ENCODE peak calls at places on chromosomes 1 and 21, in nine cellular contexts. One of them, this sample, is unnamed.

GRCh38 chr1:101567582-101568189 is 330.9 kb downstream of the S1PR1 start:
- DNase-seq in heart left ventricle: no peak
- DNase-seq in PC-3: peak
- DNase-seq in thoracic aorta: no peak
- DNase-seq in IMR-90: peak
- DNase-seq in H1: peak
- DNase-seq in sigmoid colon: no peak
- DNase-seq in left ventricle myocardium inferior: peak
- DNase-seq in naive thymus-derived CD4-positive, alpha-beta T cell: peak
- DNase-seq in this sample: no peak

GRCh38 chr1:36253463-36253862 is 29.2 kb downstream of the THRAP3 start:
- DNase-seq in heart left ventricle: no peak
- DNase-seq in PC-3: no peak
- DNase-seq in thoracic aorta: no peak
- DNase-seq in IMR-90: peak
- DNase-seq in H1: no peak
- DNase-seq in sigmoid colon: no peak
- DNase-seq in left ventricle myocardium inferior: no peak
- DNase-seq in naive thymus-derived CD4-positive, alpha-beta T cell: no peak
- DNase-seq in this sample: no peak

GRCh38 chr1:23913212-23913880 is at the start of gene CNR2:
- DNase-seq in heart left ventricle: no peak
- DNase-seq in PC-3: no peak
- DNase-seq in thoracic aorta: no peak
- DNase-seq in IMR-90: no peak
- DNase-seq in H1: no peak
- DNase-seq in sigmoid colon: no peak
- DNase-seq in left ventricle myocardium inferior: no peak
- DNase-seq in naive thymus-derived CD4-positive, alpha-beta T cell: no peak
- DNase-seq in this sample: no peak

GRCh38 chr1:40932004-40932403 is 47.5 kb upstream of the CTPS1 start:
- DNase-seq in heart left ventricle: no peak
- DNase-seq in PC-3: peak
- DNase-seq in thoracic aorta: no peak
- DNase-seq in IMR-90: no peak
- DNase-seq in H1: no peak
- DNase-seq in sigmoid colon: peak
- DNase-seq in left ventricle myocardium inferior: no peak
- DNase-seq in naive thymus-derived CD4-positive, alpha-beta T cell: no peak
- DNase-seq in this sample: no peak

GRCh38 chr1:72557446-72558049 is 275.2 kb upstream of the NEGR1 start:
- DNase-seq in heart left ventricle: no peak
- DNase-seq in PC-3: peak
- DNase-seq in thoracic aorta: no peak
- DNase-seq in IMR-90: peak
- DNase-seq in H1: no peak
- DNase-seq in sigmoid colon: no peak
- DNase-seq in left ventricle myocardium inferior: no peak
- DNase-seq in naive thymus-derived CD4-positive, alpha-beta T cell: no peak
- DNase-seq in this sample: no peak

GRCh38 chr1:92784051-92784638 is 763 bp downstream of the EVI5 start:
- DNase-seq in heart left ventricle: no peak
- DNase-seq in PC-3: peak
- DNase-seq in thoracic aorta: no peak
- DNase-seq in IMR-90: peak
- DNase-seq in H1: no peak
- DNase-seq in sigmoid colon: peak
- DNase-seq in left ventricle myocardium inferior: no peak
- DNase-seq in naive thymus-derived CD4-positive, alpha-beta T cell: peak
- DNase-seq in this sample: no peak

GRCh38 chr1:100130552-100131077 is 2.1 kb downstream of the SASS6 start:
- DNase-seq in heart left ventricle: no peak
- DNase-seq in PC-3: peak
- DNase-seq in thoracic aorta: no peak
- DNase-seq in IMR-90: peak
- DNase-seq in H1: no peak
- DNase-seq in sigmoid colon: no peak
- DNase-seq in left ventricle myocardium inferior: no peak
- DNase-seq in naive thymus-derived CD4-positive, alpha-beta T cell: no peak
- DNase-seq in this sample: no peak

GRCh38 chr21:28308516-28308915 is 684.2 kb downstream of the LTN1 start:
- DNase-seq in heart left ventricle: no peak
- DNase-seq in PC-3: peak
- DNase-seq in thoracic aorta: no peak
- DNase-seq in IMR-90: peak
- DNase-seq in H1: no peak
- DNase-seq in sigmoid colon: no peak
- DNase-seq in left ventricle myocardium inferior: no peak
- DNase-seq in naive thymus-derived CD4-positive, alpha-beta T cell: no peak
- DNase-seq in this sample: no peak

GRCh38 chr1:200888349-200888838 is 6.3 kb upstream of the INAVA start:
- DNase-seq in heart left ventricle: no peak
- DNase-seq in PC-3: peak
- DNase-seq in thoracic aorta: no peak
- DNase-seq in IMR-90: no peak
- DNase-seq in H1: no peak
- DNase-seq in sigmoid colon: peak
- DNase-seq in left ventricle myocardium inferior: no peak
- DNase-seq in naive thymus-derived CD4-positive, alpha-beta T cell: peak
- DNase-seq in this sample: no peak

GRCh38 chr1:205391386-205391785 is 30.5 kb downstream of the LEMD1 start:
- DNase-seq in heart left ventricle: no peak
- DNase-seq in PC-3: no peak
- DNase-seq in thoracic aorta: no peak
- DNase-seq in IMR-90: no peak
- DNase-seq in H1: no peak
- DNase-seq in sigmoid colon: no peak
- DNase-seq in left ventricle myocardium inferior: no peak
- DNase-seq in naive thymus-derived CD4-positive, alpha-beta T cell: no peak
- DNase-seq in this sample: peak

GRCh38 chr21:44285547-44285992 is at the start of gene AIRE:
- DNase-seq in heart left ventricle: peak
- DNase-seq in PC-3: no peak
- DNase-seq in thoracic aorta: no peak
- DNase-seq in IMR-90: peak
- DNase-seq in H1: no peak
- DNase-seq in sigmoid colon: no peak
- DNase-seq in left ventricle myocardium inferior: no peak
- DNase-seq in naive thymus-derived CD4-positive, alpha-beta T cell: no peak
- DNase-seq in this sample: no peak

GRCh38 chr1:242242983-242243382 is 244.1 kb upstream of the MAP1LC3C start:
- DNase-seq in heart left ventricle: no peak
- DNase-seq in PC-3: no peak
- DNase-seq in thoracic aorta: no peak
- DNase-seq in IMR-90: no peak
- DNase-seq in H1: no peak
- DNase-seq in sigmoid colon: no peak
- DNase-seq in left ventricle myocardium inferior: no peak
- DNase-seq in naive thymus-derived CD4-positive, alpha-beta T cell: no peak
- DNase-seq in this sample: no peak

GRCh38 chr1:41023279-41023990 is 1.9 kb upstream of the SLFNL1 start:
- DNase-seq in heart left ventricle: no peak
- DNase-seq in PC-3: peak
- DNase-seq in thoracic aorta: no peak
- DNase-seq in IMR-90: no peak
- DNase-seq in H1: no peak
- DNase-seq in sigmoid colon: no peak
- DNase-seq in left ventricle myocardium inferior: no peak
- DNase-seq in naive thymus-derived CD4-positive, alpha-beta T cell: no peak
- DNase-seq in this sample: no peak

GRCh38 chr1:172637522-172637921 is 21.4 kb upstream of the FASLG start:
- DNase-seq in heart left ventricle: no peak
- DNase-seq in PC-3: peak
- DNase-seq in thoracic aorta: no peak
- DNase-seq in IMR-90: peak
- DNase-seq in H1: no peak
- DNase-seq in sigmoid colon: no peak
- DNase-seq in left ventricle myocardium inferior: no peak
- DNase-seq in naive thymus-derived CD4-positive, alpha-beta T cell: no peak
- DNase-seq in this sample: no peak

GRCh38 chr1:167090289-167090942 is at the start of gene GPA33:
- DNase-seq in heart left ventricle: no peak
- DNase-seq in PC-3: no peak
- DNase-seq in thoracic aorta: no peak
- DNase-seq in IMR-90: no peak
- DNase-seq in H1: no peak
- DNase-seq in sigmoid colon: no peak
- DNase-seq in left ventricle myocardium inferior: no peak
- DNase-seq in naive thymus-derived CD4-positive, alpha-beta T cell: no peak
- DNase-seq in this sample: no peak

GRCh38 chr1:216193839-216194443 is 229.3 kb downstream of the USH2A start:
- DNase-seq in heart left ventricle: no peak
- DNase-seq in PC-3: peak
- DNase-seq in thoracic aorta: no peak
- DNase-seq in IMR-90: no peak
- DNase-seq in H1: no peak
- DNase-seq in sigmoid colon: no peak
- DNase-seq in left ventricle myocardium inferior: no peak
- DNase-seq in naive thymus-derived CD4-positive, alpha-beta T cell: no peak
- DNase-seq in this sample: no peak

GRCh38 chr21:21851657-21852056 is 853.4 kb downstream of the NCAM2 start:
- DNase-seq in heart left ventricle: no peak
- DNase-seq in PC-3: peak
- DNase-seq in thoracic aorta: no peak
- DNase-seq in IMR-90: peak
- DNase-seq in H1: no peak
- DNase-seq in sigmoid colon: no peak
- DNase-seq in left ventricle myocardium inferior: no peak
- DNase-seq in naive thymus-derived CD4-positive, alpha-beta T cell: no peak
- DNase-seq in this sample: no peak
- H3K27ac ChIP-seq in heart left ventricle: no peak
- H3K27ac ChIP-seq in PC-3: no peak
- H3K27ac ChIP-seq in thoracic aorta: no peak
- H3K27ac ChIP-seq in IMR-90: no peak
- H3K27ac ChIP-seq in H1: no peak
- H3K27ac ChIP-seq in sigmoid colon: no peak
- H3K27ac ChIP-seq in left ventricle myocardium inferior: no peak
- H3K27ac ChIP-seq in naive thymus-derived CD4-positive, alpha-beta T cell: no peak
- H3K27ac ChIP-seq in this sample: no peak

GRCh38 chr1:19457555-19457954 is 27.8 kb downstream of the CAPZB start:
- DNase-seq in heart left ventricle: no peak
- DNase-seq in PC-3: no peak
- DNase-seq in thoracic aorta: no peak
- DNase-seq in IMR-90: no peak
- DNase-seq in H1: no peak
- DNase-seq in sigmoid colon: no peak
- DNase-seq in left ventricle myocardium inferior: no peak
- DNase-seq in naive thymus-derived CD4-positive, alpha-beta T cell: no peak
- DNase-seq in this sample: no peak
- H3K27ac ChIP-seq in heart left ventricle: no peak
- H3K27ac ChIP-seq in PC-3: no peak
- H3K27ac ChIP-seq in thoracic aorta: no peak
- H3K27ac ChIP-seq in IMR-90: no peak
- H3K27ac ChIP-seq in H1: no peak
- H3K27ac ChIP-seq in sigmoid colon: peak
- H3K27ac ChIP-seq in left ventricle myocardium inferior: peak
- H3K27ac ChIP-seq in naive thymus-derived CD4-positive, alpha-beta T cell: peak
- H3K27ac ChIP-seq in this sample: peak

GRCh38 chr1:180194546-180195207 is 35.4 kb upstream of the LHX4 start:
- DNase-seq in heart left ventricle: peak
- DNase-seq in PC-3: no peak
- DNase-seq in thoracic aorta: no peak
- DNase-seq in IMR-90: no peak
- DNase-seq in H1: no peak
- DNase-seq in sigmoid colon: no peak
- DNase-seq in left ventricle myocardium inferior: no peak
- DNase-seq in naive thymus-derived CD4-positive, alpha-beta T cell: no peak
- DNase-seq in this sample: no peak
- H3K27ac ChIP-seq in heart left ventricle: no peak
- H3K27ac ChIP-seq in PC-3: no peak
- H3K27ac ChIP-seq in thoracic aorta: no peak
- H3K27ac ChIP-seq in IMR-90: no peak
- H3K27ac ChIP-seq in H1: no peak
- H3K27ac ChIP-seq in sigmoid colon: no peak
- H3K27ac ChIP-seq in left ventricle myocardium inferior: no peak
- H3K27ac ChIP-seq in naive thymus-derived CD4-positive, alpha-beta T cell: no peak
- H3K27ac ChIP-seq in this sample: no peak

GRCh38 chr1:181508486-181509165 is 25.3 kb downstream of the CACNA1E start:
- DNase-seq in heart left ventricle: no peak
- DNase-seq in PC-3: no peak
- DNase-seq in thoracic aorta: no peak
- DNase-seq in IMR-90: peak
- DNase-seq in H1: no peak
- DNase-seq in sigmoid colon: no peak
- DNase-seq in left ventricle myocardium inferior: no peak
- DNase-seq in naive thymus-derived CD4-positive, alpha-beta T cell: no peak
- DNase-seq in this sample: no peak
- H3K27ac ChIP-seq in heart left ventricle: no peak
- H3K27ac ChIP-seq in PC-3: no peak
- H3K27ac ChIP-seq in thoracic aorta: no peak
- H3K27ac ChIP-seq in IMR-90: no peak
- H3K27ac ChIP-seq in H1: no peak
- H3K27ac ChIP-seq in sigmoid colon: no peak
- H3K27ac ChIP-seq in left ventricle myocardium inferior: no peak
- H3K27ac ChIP-seq in naive thymus-derived CD4-positive, alpha-beta T cell: no peak
- H3K27ac ChIP-seq in this sample: no peak

GRCh38 chr1:221336141-221336540 is 405.7 kb downstream of the DUSP10 start:
- DNase-seq in heart left ventricle: no peak
- DNase-seq in PC-3: no peak
- DNase-seq in thoracic aorta: no peak
- DNase-seq in IMR-90: peak
- DNase-seq in H1: no peak
- DNase-seq in sigmoid colon: no peak
- DNase-seq in left ventricle myocardium inferior: no peak
- DNase-seq in naive thymus-derived CD4-positive, alpha-beta T cell: no peak
- DNase-seq in this sample: no peak

GRCh38 chr1:221331263-221332183 is 410.4 kb downstream of the DUSP10 start:
- DNase-seq in heart left ventricle: no peak
- DNase-seq in PC-3: no peak
- DNase-seq in thoracic aorta: no peak
- DNase-seq in IMR-90: no peak
- DNase-seq in H1: no peak
- DNase-seq in sigmoid colon: no peak
- DNase-seq in left ventricle myocardium inferior: no peak
- DNase-seq in naive thymus-derived CD4-positive, alpha-beta T cell: no peak
- DNase-seq in this sample: no peak

GRCh38 chr1:221335161-221336101 is 406.5 kb downstream of the DUSP10 start:
- DNase-seq in heart left ventricle: no peak
- DNase-seq in PC-3: peak
- DNase-seq in thoracic aorta: no peak
- DNase-seq in IMR-90: peak
- DNase-seq in H1: no peak
- DNase-seq in sigmoid colon: peak
- DNase-seq in left ventricle myocardium inferior: peak
- DNase-seq in naive thymus-derived CD4-positive, alpha-beta T cell: no peak
- DNase-seq in this sample: peak

GRCh38 chr1:221334082-221334481 is 407.8 kb downstream of the DUSP10 start:
- DNase-seq in heart left ventricle: no peak
- DNase-seq in PC-3: no peak
- DNase-seq in thoracic aorta: no peak
- DNase-seq in IMR-90: peak
- DNase-seq in H1: no peak
- DNase-seq in sigmoid colon: no peak
- DNase-seq in left ventricle myocardium inferior: no peak
- DNase-seq in naive thymus-derived CD4-positive, alpha-beta T cell: no peak
- DNase-seq in this sample: no peak

DNA sequence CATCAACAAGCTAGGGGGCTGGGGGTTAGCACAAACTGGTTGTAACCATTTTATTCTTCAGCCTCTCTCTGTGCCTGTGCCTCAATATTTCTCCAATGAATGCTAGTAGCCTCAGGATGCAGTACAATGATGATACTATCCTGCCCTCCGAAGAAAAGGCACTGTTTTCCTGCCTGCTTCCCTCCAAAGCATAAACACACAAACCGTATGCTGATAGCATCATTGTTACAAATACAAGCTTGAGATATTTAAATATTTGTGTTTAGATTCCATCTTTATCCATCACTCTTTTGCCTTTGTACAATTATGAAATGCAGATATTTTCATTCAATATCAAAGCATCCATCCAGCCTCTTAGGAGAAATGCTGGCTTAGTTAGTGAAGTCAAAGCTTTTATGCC is 404.8 kb downstream of the DUSP10 start:
- DNase-seq in heart left ventricle: no peak
- DNase-seq in PC-3: no peak
- DNase-seq in thoracic aorta: no peak
- DNase-seq in IMR-90: no peak
- DNase-seq in H1: no peak
- DNase-seq in sigmoid colon: no peak
- DNase-seq in left ventricle myocardium inferior: no peak
- DNase-seq in naive thymus-derived CD4-positive, alpha-beta T cell: no peak
- DNase-seq in this sample: no peak
- H3K27ac ChIP-seq in heart left ventricle: no peak
- H3K27ac ChIP-seq in PC-3: no peak
- H3K27ac ChIP-seq in thoracic aorta: no peak
- H3K27ac ChIP-seq in IMR-90: no peak
- H3K27ac ChIP-seq in H1: no peak
- H3K27ac ChIP-seq in sigmoid colon: peak
- H3K27ac ChIP-seq in left ventricle myocardium inferior: no peak
- H3K27ac ChIP-seq in naive thymus-derived CD4-positive, alpha-beta T cell: no peak
- H3K27ac ChIP-seq in this sample: no peak

This sample was measured in right atrium auricular region.